ENCODE peak calls at places on chromosomes 12 and 14, in seven cellular contexts. F is PC-3; V is activated CD4-positive, alpha-beta T cell treated with anti-CD3 and anti-CD28 coated beads for 1 hour; C is activated naive CD4-positive, alpha-beta T cell treated with anti-CD3 and anti-CD28 coated beads, Interleukin-2, amount 10 ng/mL, durations not matched to agents 7 days and 5 days; B is left ventricle myocardium superior; J is dermis blood vessel endothelial cell; N is RPMI7951. S is an unnamed sample.

GRCh38 chr14:32072701-32073100 is 4.4 kb upstream of the ARHGAP5 start:
- DNase-seq in V (no peak), B (no peak), J (no peak), C (no peak), F (no peak), N (no peak), S (no peak)

GRCh38 chr14:69077841-69078240 is 75.1 kb downstream of the DCAF5 start:
- DNase-seq in C (no peak), J (peak; percentile 72), F (peak; percentile 93), B (no peak), V (no peak), N (peak; percentile 68), S (no peak)

GRCh38 chr14:81219821-81220487 is 805 bp downstream of the GTF2A1 start:
- DNase-seq in B (peak; percentile 74), J (peak; percentile 45), F (peak; percentile 24), V (peak; percentile 16), C (peak; percentile 54), N (peak; percentile 22), S (no peak)

GRCh38 chr14:22847661-22848341 is 11.4 kb downstream of the MMP14 start:
- DNase-seq in N (peak; percentile 84), V (no peak), F (no peak), J (peak; percentile 45), B (no peak), C (no peak), S (no peak)

GRCh38 chr14:45904313-45904712 is 651.3 kb upstream of the MIS18BP1 start:
- DNase-seq in B (no peak), C (no peak), V (no peak), F (no peak), J (no peak), N (no peak), S (no peak)

GRCh38 chr14:79407572-79407971 is 803.7 kb downstream of the DIO2 start:
- DNase-seq in B (no peak), V (no peak), N (no peak), J (no peak), C (no peak), F (peak; percentile 35), S (no peak)

GRCh38 chr14:46054526-46054925 is 597.1 kb downstream of the RPL10L start:
- DNase-seq in B (no peak), C (no peak), N (peak; percentile 68), F (peak; percentile 81), J (no peak), V (no peak), S (no peak)

GRCh38 chr12:122097641-122098364 is 19.2 kb downstream of the MLXIP start:
- DNase-seq in V (no peak), B (peak; percentile 76), J (peak; percentile 31), C (no peak), N (no peak), F (peak; percentile 45), S (no peak)

GRCh38 chr12:132513070-132513398 is 23.1 kb downstream of the FBRSL1 start:
- DNase-seq in J (no peak), C (no peak), V (no peak), F (no peak), B (no peak), N (peak; percentile 83), S (no peak)

GRCh38 chr14:81868172-81868571 is 334.5 kb upstream of the SEL1L start:
- DNase-seq in C (no peak), V (no peak), F (no peak), N (no peak), B (no peak), J (no peak), S (no peak)

GRCh38 chr14:23639891-23640523 is 3.8 kb downstream of the DHRS2 start:
- DNase-seq in C (no peak), J (no peak), V (no peak), F (no peak), B (no peak), N (no peak), S (no peak)

GRCh38 chr14:70901218-70901772 is 6.0 kb upstream of the PCNX1 start:
- DNase-seq in N (no peak), B (no peak), F (no peak), J (no peak), V (no peak), C (no peak), S (no peak)

GRCh38 chr12:122142857-122143256 is 31.2 kb downstream of the IL31 start:
- DNase-seq in V (no peak), F (no peak), C (no peak), N (no peak), B (no peak), J (no peak), S (no peak)

GRCh38 chr14:30995674-30996073 is 29.8 kb upstream of the AP4S1 start:
- DNase-seq in N (no peak), C (no peak), B (no peak), V (no peak), J (no peak), F (no peak), S (no peak)

GRCh38 chr12:10094648-10095047 is 4.1 kb downstream of the CLEC1A start:
- DNase-seq in N (no peak), B (no peak), F (no peak), J (no peak), C (no peak), V (no peak), S (no peak)

GRCh38 chr12:69061574-69061973 is 128.6 kb upstream of the CPM start:
- DNase-seq in N (no peak), B (no peak), C (no peak), V (no peak), F (no peak), J (no peak), S (no peak)

GRCh38 chr12:111404362-111405148 is 1.2 kb upstream of the SH2B3 start:
- DNase-seq in F (no peak), N (peak; percentile 50), J (peak; percentile 79), V (peak; percentile 62), C (peak; percentile 61), B (peak; percentile 49), S (no peak)

GRCh38 chr12:11581179-11581755 is 68.2 kb upstream of the ETV6 start:
- DNase-seq in B (no peak), V (peak; percentile 37), J (peak; percentile 85), C (peak; percentile 77), N (peak; percentile 66), F (peak; percentile 75), S (no peak)

GRCh38 chr12:52204931-52205505 is 13.2 kb upstream of the KRT80 start:
- DNase-seq in J (no peak), B (no peak), F (no peak), V (no peak), C (no peak), N (no peak), S (no peak)

GRCh38 chr12:30613119-30613830 is 82.4 kb downstream of the IPO8 start:
- DNase-seq in J (peak; percentile 65), C (no peak), F (no peak), V (no peak), B (no peak), N (peak; percentile 6), S (no peak)

GRCh38 chr12:102567031-102567985 is 86.9 kb upstream of the IGF1 start:
- DNase-seq in F (peak; percentile 36), B (no peak), J (no peak), C (no peak), N (peak; percentile 70), V (no peak), S (no peak)

GRCh38 chr14:23123419-23123818 is 4.4 kb upstream of the CEBPE start:
- DNase-seq in C (no peak), B (peak; percentile 89), F (peak; percentile 24), V (no peak), J (no peak), N (peak; percentile 26), S (no peak)

GRCh38 chr12:1834186-1834925 is 14.0 kb downstream of the LRTM2 start:
- DNase-seq in F (no peak), B (no peak), V (no peak), J (no peak), N (no peak), C (no peak), S (no peak)

GRCh38 chr12:89162704-89163261 is 189.5 kb downstream of the DUSP6 start:
- DNase-seq in J (peak; percentile 95), C (peak; percentile 50), V (no peak), B (peak; percentile 41), F (peak; percentile 96), N (peak; percentile 98), S (no peak)

GRCh38 chr14:73762375-73762822 is 48.2 kb upstream of the PNMA1 start:
- DNase-seq in F (no peak), C (peak; percentile 44), N (no peak), V (no peak), J (no peak), B (no peak), S (no peak)

GRCh38 chr14:66426451-66426850 is 59.7 kb upstream of the CCDC196 start:
- DNase-seq in J (no peak), B (no peak), V (no peak), N (no peak), C (no peak), F (no peak), S (no peak)

GRCh38 chr12:13041224-13041623 is 3.0 kb upstream of the FAM234B start:
- DNase-seq in F (no peak), N (no peak), V (no peak), J (no peak), C (no peak), B (no peak), S (no peak)

GRCh38 chr14:68397371-68397779 is 395.5 kb downstream of the ZFP36L1 start:
- DNase-seq in N (peak; percentile 20), C (no peak), F (no peak), B (peak; percentile 65), J (no peak), V (no peak), S (peak; percentile 17)

GRCh38 chr12:121576851-121577391 is 3.9 kb downstream of the KDM2B start:
- DNase-seq in J (no peak), N (peak; percentile 18), V (no peak), C (no peak), F (peak; percentile 89), B (no peak), S (no peak)

GRCh38 chr12:87820524-87821194 is 208.5 kb downstream of the C12orf50 start:
- DNase-seq in C (no peak), V (no peak), F (peak; percentile 66), J (no peak), B (no peak), N (no peak), S (no peak)

GRCh38 chr12:29547151-29547561 is 49.7 kb upstream of the OVCH1 start:
- DNase-seq in F (peak; percentile 78), N (no peak), B (no peak), C (no peak), V (no peak), J (no peak), S (no peak)

GRCh38 chr14:53845813-53846693 is 110.6 kb downstream of the BMP4 start:
- DNase-seq in C (no peak), B (no peak), F (no peak), V (no peak), J (no peak), N (no peak), S (no peak)

GRCh38 chr14:75418779-75419768 is 8.7 kb upstream of the JDP2 start:
- DNase-seq in V (no peak), N (no peak), C (peak; percentile 71), B (peak; percentile 60), F (no peak), J (no peak), S (no peak)